ENCODE peak calls at places on chromosomes 12 and 14, in seven cellular contexts. L is GM23248, M is OCI-LY7, D is NCI-H69, U is SHP77, P is left ventricle myocardium superior, G is HEK293T. J is an unnamed sample.

GRCh38 chr12:105025890-105026289 is 39.8 kb downstream of the NOPCHAP1 start:
- DNase-seq in M (no peak), P (no peak), L (peak; percentile 67), U (no peak), D (peak; percentile 81), G (no peak), J (peak; percentile 85)

GRCh38 chr12:72053604-72054003 is 115.0 kb downstream of the TPH2 start:
- DNase-seq in D (no peak), P (no peak), U (no peak), L (no peak), G (no peak), M (no peak), J (peak; percentile 3)

GRCh38 chr14:54813081-54813480 is 89.5 kb downstream of the GCH1 start:
- DNase-seq in D (no peak), M (no peak), G (no peak), P (no peak), L (no peak), U (no peak), J (no peak)

GRCh38 chr12:22794017-22794416 is 169.0 kb downstream of the ETNK1 start:
- DNase-seq in G (no peak), U (no peak), L (no peak), P (no peak), D (no peak), M (no peak), J (no peak)

GRCh38 chr12:114403690-114404450 is 2.1 kb downstream of the TBX5 start:
- DNase-seq in G (no peak), U (no peak), D (no peak), M (no peak), P (peak; percentile 79), L (peak; percentile 82), J (no peak)

GRCh38 chr12:99059824-99060526 is 414.9 kb downstream of the APAF1 start:
- DNase-seq in L (peak; percentile 46), P (peak; percentile 57), U (peak; percentile 4), M (no peak), G (no peak), D (peak; percentile 56), J (no peak)

GRCh38 chr12:109949089-109949488 is 47.1 kb downstream of the GIT2 start:
- DNase-seq in M (no peak), G (no peak), D (no peak), L (peak; percentile 52), P (no peak), U (no peak), J (peak; percentile 33)

GRCh38 chr12:95922231-95922630 is 20.2 kb downstream of the CCDC38 start:
- DNase-seq in U (no peak), D (peak; percentile 59), M (peak; percentile 36), L (peak; percentile 89), P (no peak), G (no peak), J (peak; percentile 12)

GRCh38 chr14:24845851-24846250 is 204.1 kb downstream of the STXBP6 start:
- DNase-seq in L (no peak), U (no peak), P (no peak), G (no peak), D (no peak), M (no peak), J (no peak)

GRCh38 chr12:110349521-110350151 is 53.9 kb downstream of the ANAPC7 start:
- DNase-seq in M (no peak), D (no peak), U (no peak), G (no peak), L (no peak), P (no peak), J (no peak)

GRCh38 chr12:67705394-67706370 is 57.1 kb downstream of the DYRK2 start:
- DNase-seq in L (peak; percentile 67), G (no peak), P (no peak), D (peak; percentile 16), U (no peak), M (no peak), J (peak; percentile 91)

J was measured in M059J.